ENCODE peak calls at places on chromosomes 11 and 22, in five cellular contexts. C is RWPE1, Y is H7, P is hippocampal formation, M is Calu3. E is an unnamed sample.

GRCh38 chr11:126607374-126607773 is 251.9 kb downstream of the ST3GAL4 start:
- DNase-seq in C (peak), Y (peak), P (peak), M (peak), E (peak)

GRCh38 chr11:128886401-128887119 is 4.6 kb upstream of the KCNJ5 start:
- DNase-seq in C (peak), Y (no peak), P (no peak), M (peak), E (no peak)

GRCh38 chr11:35662061-35662648 is 420 bp upstream of the TRIM44 start:
- DNase-seq in C (peak), Y (peak), P (peak), M (no peak), E (no peak)

GRCh38 chr11:85875505-85875904 is 20.3 kb downstream of the CCDC83 start:
- DNase-seq in C (peak), Y (no peak), P (no peak), M (no peak), E (no peak)

GRCh38 chr11:35930466-35930865 is 13.4 kb upstream of the LDLRAD3 start:
- DNase-seq in C (no peak), Y (no peak), P (no peak), M (no peak), E (no peak)

GRCh38 chr11:34501962-34502361 is 11.6 kb downstream of the ELF5 start:
- DNase-seq in C (no peak), Y (no peak), P (no peak), M (no peak), E (no peak)

GRCh38 chr11:35427158-35427557 is 7.8 kb upstream of the SLC1A2 start:
- DNase-seq in C (no peak), Y (no peak), P (peak), M (no peak), E (no peak)

GRCh38 chr11:108871152-108871551 is 206.3 kb downstream of the DDX10 start:
- DNase-seq in C (no peak), Y (peak), P (no peak), M (peak), E (no peak)

GRCh38 chr11:16946477-16947282 is 67.5 kb downstream of the PLEKHA7 start:
- DNase-seq in C (no peak), Y (no peak), P (no peak), M (no peak), E (no peak)

GRCh38 chr11:76506833-76507232 is 62.0 kb downstream of the EMSY start:
- DNase-seq in C (no peak), Y (no peak), P (no peak), M (no peak), E (no peak)

GRCh38 chr22:32037236-32037635 is 5.8 kb upstream of the SLC5A1 start:
- DNase-seq in C (no peak), Y (no peak), P (no peak), M (no peak), E (no peak)

GRCh38 chr11:73325036-73325981 is 17.2 kb downstream of the ARHGEF17 start:
- DNase-seq in C (no peak), Y (no peak), P (no peak), M (no peak), E (no peak)

GRCh38 chr22:31177420-31178162 is 17.6 kb downstream of the RNF185 start:
- DNase-seq in C (peak), Y (no peak), P (no peak), M (no peak), E (no peak)

GRCh38 chr11:19711911-19712280 is 741 bp upstream of the NAV2 start:
- DNase-seq in C (no peak), Y (peak), P (no peak), M (no peak), E (no peak)

GRCh38 chr11:63829823-63830489 is 9.0 kb upstream of the MARK2 start:
- DNase-seq in C (no peak), Y (peak), P (no peak), M (peak), E (no peak)

GRCh38 chr11:61327669-61328071 is 5.2 kb downstream of the DDB1 start:
- DNase-seq in C (no peak), Y (no peak), P (no peak), M (no peak), E (no peak)

GRCh38 chr22:32411388-32411787 is 659 bp downstream of the RTCB start:
- DNase-seq in C (peak), Y (peak), P (no peak), M (no peak), E (no peak)

GRCh38 chr11:69126286-69126685 is 29.4 kb upstream of the SMIM38 start:
- DNase-seq in C (no peak), Y (peak), P (no peak), M (no peak), E (no peak)

GRCh38 chr22:44045171-44045570 is 21.1 kb downstream of the PARVB start:
- DNase-seq in C (no peak), Y (no peak), P (no peak), M (no peak), E (no peak)

GRCh38 chr22:28955817-28956216 is 72.4 kb downstream of the ZNRF3 start:
- DNase-seq in C (no peak), Y (no peak), P (no peak), M (no peak), E (no peak)

GRCh38 chr11:121291319-121291718 is 1.3 kb upstream of the SC5D start:
- DNase-seq in C (no peak), Y (no peak), P (no peak), M (no peak), E (no peak)

GRCh38 chr11:133762538-133762937 is 82.8 kb downstream of the SPATA19 start:
- DNase-seq in C (no peak), Y (no peak), P (no peak), M (no peak), E (no peak)

GRCh38 chr22:28600546-28601143 is 79.0 kb downstream of the TTC28 start:
- DNase-seq in C (peak), Y (peak), P (peak), M (peak), E (no peak)

GRCh38 chr11:61539958-61540357 is 31.4 kb downstream of the LRRC10B start:
- DNase-seq in C (no peak), Y (peak), P (no peak), M (no peak), E (no peak)

GRCh38 chr11:116333193-116333592 is 439.6 kb downstream of the BUD13 start:
- DNase-seq in C (no peak), Y (no peak), P (no peak), M (no peak), E (no peak)

GRCh38 chr22:27135582-27135981 is 478.2 kb downstream of the MIAT start:
- DNase-seq in C (peak), Y (no peak), P (no peak), M (no peak), E (no peak)

GRCh38 chr22:45398214-45398613 is 15.2 kb downstream of the SMC1B start:
- DNase-seq in C (no peak), Y (no peak), P (no peak), M (no peak), E (no peak)

GRCh38 chr11:129249351-129249750 is 57.2 kb upstream of the ARHGAP32 start:
- DNase-seq in C (peak), Y (no peak), P (no peak), M (no peak), E (no peak)

GRCh38 chr11:119505861-119506260 is 82.9 kb upstream of the THY1 start:
- DNase-seq in C (no peak), Y (no peak), P (no peak), M (no peak), E (no peak)

GRCh38 chr11:59578369-59578768 is 37.2 kb downstream of the OSBP start:
- DNase-seq in C (no peak), Y (no peak), P (no peak), M (no peak), E (no peak)

GRCh38 chr11:12727556-12728070 is 53.4 kb downstream of the TEAD1 start:
- DNase-seq in C (no peak), Y (no peak), P (no peak), M (no peak), E (no peak)

GRCh38 chr11:44945639-44946038 is 5.0 kb downstream of the TP53I11 start:
- DNase-seq in C (no peak), Y (no peak), P (no peak), M (no peak), E (no peak)